ENCODE peak calls at places on chromosomes 12 and 14, in nine cellular contexts. One of them, this sample, is unnamed.
A peak's percentile ranks its signal among the peaks of the same experiment; 100 is the strongest.

GRCh38 chr12:59372971-59373370 is 222.9 kb upstream of the SLC16A7 start:
- DNase-seq in smooth muscle cell of the brain vasculature: no peak
- DNase-seq in colonic mucosa: no peak
- DNase-seq in iris pigment epithelial cell: peak; percentile 39
- DNase-seq in fibroblast of lung: peak; percentile 40
- DNase-seq in B cell: no peak
- DNase-seq in stimulated activated CD4-positive, alpha-beta T cell treated with anti-CD3 and anti-CD28 coated beads, Interleukin-2, amount 100 ng/mL, for 48 hours: no peak
- DNase-seq in stimulated activated CD8-positive, alpha-beta memory T cell treated with anti-CD3 and anti-CD28 coated beads, Interleukin-15, amount 100 ng/mL, for 24 hours: no peak
- DNase-seq in T-helper 1 cell: no peak
- DNase-seq in this sample: no peak

GRCh38 chr12:130835011-130835410 is 4.0 kb downstream of the STX2 start:
- DNase-seq in smooth muscle cell of the brain vasculature: no peak
- DNase-seq in colonic mucosa: no peak
- DNase-seq in iris pigment epithelial cell: no peak
- DNase-seq in fibroblast of lung: no peak
- DNase-seq in B cell: no peak
- DNase-seq in stimulated activated CD4-positive, alpha-beta T cell treated with anti-CD3 and anti-CD28 coated beads, Interleukin-2, amount 100 ng/mL, for 48 hours: no peak
- DNase-seq in stimulated activated CD8-positive, alpha-beta memory T cell treated with anti-CD3 and anti-CD28 coated beads, Interleukin-15, amount 100 ng/mL, for 24 hours: no peak
- DNase-seq in T-helper 1 cell: no peak
- DNase-seq in this sample: no peak

GRCh38 chr12:65640489-65640901 is 183.8 kb upstream of the HMGA2 start:
- DNase-seq in smooth muscle cell of the brain vasculature: peak; percentile 97
- DNase-seq in colonic mucosa: no peak
- DNase-seq in iris pigment epithelial cell: no peak
- DNase-seq in fibroblast of lung: peak; percentile 83
- DNase-seq in B cell: no peak
- DNase-seq in stimulated activated CD4-positive, alpha-beta T cell treated with anti-CD3 and anti-CD28 coated beads, Interleukin-2, amount 100 ng/mL, for 48 hours: no peak
- DNase-seq in stimulated activated CD8-positive, alpha-beta memory T cell treated with anti-CD3 and anti-CD28 coated beads, Interleukin-15, amount 100 ng/mL, for 24 hours: no peak
- DNase-seq in T-helper 1 cell: no peak
- DNase-seq in this sample: no peak

GRCh38 chr12:59357811-59358210 is 238.0 kb upstream of the SLC16A7 start:
- DNase-seq in smooth muscle cell of the brain vasculature: no peak
- DNase-seq in colonic mucosa: no peak
- DNase-seq in iris pigment epithelial cell: peak; percentile 6
- DNase-seq in fibroblast of lung: peak; percentile 9
- DNase-seq in B cell: no peak
- DNase-seq in stimulated activated CD4-positive, alpha-beta T cell treated with anti-CD3 and anti-CD28 coated beads, Interleukin-2, amount 100 ng/mL, for 48 hours: no peak
- DNase-seq in stimulated activated CD8-positive, alpha-beta memory T cell treated with anti-CD3 and anti-CD28 coated beads, Interleukin-15, amount 100 ng/mL, for 24 hours: no peak
- DNase-seq in T-helper 1 cell: no peak
- DNase-seq in this sample: no peak

GRCh38 chr14:82694820-82695219 is 1161.2 kb upstream of the SEL1L start:
- DNase-seq in smooth muscle cell of the brain vasculature: no peak
- DNase-seq in colonic mucosa: no peak
- DNase-seq in iris pigment epithelial cell: no peak
- DNase-seq in fibroblast of lung: no peak
- DNase-seq in B cell: no peak
- DNase-seq in stimulated activated CD4-positive, alpha-beta T cell treated with anti-CD3 and anti-CD28 coated beads, Interleukin-2, amount 100 ng/mL, for 48 hours: no peak
- DNase-seq in stimulated activated CD8-positive, alpha-beta memory T cell treated with anti-CD3 and anti-CD28 coated beads, Interleukin-15, amount 100 ng/mL, for 24 hours: no peak
- DNase-seq in T-helper 1 cell: no peak
- DNase-seq in this sample: no peak

GRCh38 chr12:91743727-91744126 is 401.9 kb downstream of the BTG1 start:
- DNase-seq in smooth muscle cell of the brain vasculature: no peak
- DNase-seq in colonic mucosa: no peak
- DNase-seq in iris pigment epithelial cell: no peak
- DNase-seq in fibroblast of lung: no peak
- DNase-seq in B cell: no peak
- DNase-seq in stimulated activated CD4-positive, alpha-beta T cell treated with anti-CD3 and anti-CD28 coated beads, Interleukin-2, amount 100 ng/mL, for 48 hours: no peak
- DNase-seq in stimulated activated CD8-positive, alpha-beta memory T cell treated with anti-CD3 and anti-CD28 coated beads, Interleukin-15, amount 100 ng/mL, for 24 hours: no peak
- DNase-seq in T-helper 1 cell: no peak
- DNase-seq in this sample: no peak

GRCh38 chr12:93913845-93914244 is 234.5 kb upstream of the PLXNC1 start:
- DNase-seq in smooth muscle cell of the brain vasculature: no peak
- DNase-seq in colonic mucosa: no peak
- DNase-seq in iris pigment epithelial cell: peak; percentile 78
- DNase-seq in fibroblast of lung: peak; percentile 43
- DNase-seq in B cell: no peak
- DNase-seq in stimulated activated CD4-positive, alpha-beta T cell treated with anti-CD3 and anti-CD28 coated beads, Interleukin-2, amount 100 ng/mL, for 48 hours: no peak
- DNase-seq in stimulated activated CD8-positive, alpha-beta memory T cell treated with anti-CD3 and anti-CD28 coated beads, Interleukin-15, amount 100 ng/mL, for 24 hours: no peak
- DNase-seq in T-helper 1 cell: no peak
- DNase-seq in this sample: no peak

GRCh38 chr12:41709463-41710285 is 435.0 kb downstream of the GXYLT1 start:
- DNase-seq in smooth muscle cell of the brain vasculature: no peak
- DNase-seq in colonic mucosa: no peak
- DNase-seq in iris pigment epithelial cell: peak; percentile 29
- DNase-seq in fibroblast of lung: no peak
- DNase-seq in B cell: no peak
- DNase-seq in stimulated activated CD4-positive, alpha-beta T cell treated with anti-CD3 and anti-CD28 coated beads, Interleukin-2, amount 100 ng/mL, for 48 hours: no peak
- DNase-seq in stimulated activated CD8-positive, alpha-beta memory T cell treated with anti-CD3 and anti-CD28 coated beads, Interleukin-15, amount 100 ng/mL, for 24 hours: no peak
- DNase-seq in T-helper 1 cell: no peak
- DNase-seq in this sample: no peak

GRCh38 chr12:104641862-104642261 is 185.1 kb downstream of the CHST11 start:
- DNase-seq in smooth muscle cell of the brain vasculature: no peak
- DNase-seq in colonic mucosa: no peak
- DNase-seq in iris pigment epithelial cell: no peak
- DNase-seq in fibroblast of lung: no peak
- DNase-seq in B cell: peak; percentile 67
- DNase-seq in stimulated activated CD4-positive, alpha-beta T cell treated with anti-CD3 and anti-CD28 coated beads, Interleukin-2, amount 100 ng/mL, for 48 hours: no peak
- DNase-seq in stimulated activated CD8-positive, alpha-beta memory T cell treated with anti-CD3 and anti-CD28 coated beads, Interleukin-15, amount 100 ng/mL, for 24 hours: no peak
- DNase-seq in T-helper 1 cell: no peak
- DNase-seq in this sample: no peak

GRCh38 chr14:85214471-85214870 is 315.5 kb upstream of the FLRT2 start:
- DNase-seq in smooth muscle cell of the brain vasculature: no peak
- DNase-seq in colonic mucosa: no peak
- DNase-seq in iris pigment epithelial cell: peak; percentile 82
- DNase-seq in fibroblast of lung: peak; percentile 4
- DNase-seq in B cell: no peak
- DNase-seq in stimulated activated CD4-positive, alpha-beta T cell treated with anti-CD3 and anti-CD28 coated beads, Interleukin-2, amount 100 ng/mL, for 48 hours: no peak
- DNase-seq in stimulated activated CD8-positive, alpha-beta memory T cell treated with anti-CD3 and anti-CD28 coated beads, Interleukin-15, amount 100 ng/mL, for 24 hours: no peak
- DNase-seq in T-helper 1 cell: no peak
- DNase-seq in this sample: no peak

This sample was measured in adrenal gland.